ENCODE peak calls at places on chromosome 14, in five cellular contexts. R, M, H, L and A are unnamed samples.

GRCh38 chr14:93305708-93306418 is 27.0 kb downstream of the BTBD7 start:
- DNase-seq in R (no peak), M (no peak), H (no peak), L (no peak), A (no peak)

GRCh38 chr14:59688224-59689170 is 111.9 kb upstream of the CCDC175 start:
- DNase-seq in R (peak; percentile 50), M (no peak), H (peak; percentile 26), L (peak; percentile 2), A (no peak)

GRCh38 chr14:102824832-102825231 is 47.6 kb downstream of the TRAF3 start:
- DNase-seq in R (no peak), M (no peak), H (no peak), L (no peak), A (no peak)

GRCh38 chr14:93926209-93926872 is 803 bp upstream of the FAM181A start:
- DNase-seq in R (no peak), M (no peak), H (no peak), L (no peak), A (no peak)

GRCh38 chr14:59013672-59014298 is 174.7 kb upstream of the DAAM1 start:
- DNase-seq in R (no peak), M (no peak), H (peak; percentile 30), L (no peak), A (no peak)

GRCh38 chr14:55336691-55337090 is 65.5 kb downstream of the FBXO34 start:
- DNase-seq in R (no peak), M (no peak), H (no peak), L (no peak), A (no peak)

GRCh38 chr14:101198398-101199027 is 295.0 kb upstream of the RTL1 start:
- DNase-seq in R (peak; percentile 63), M (no peak), H (no peak), L (no peak), A (no peak)

GRCh38 chr14:55109846-55110245 is 19.2 kb upstream of the LGALS3 start:
- DNase-seq in R (no peak), M (no peak), H (no peak), L (no peak), A (no peak)

GRCh38 chr14:22002860-22003284 is 329.3 kb upstream of the OR4E1 start:
- DNase-seq in R (no peak), M (peak; percentile 55), H (peak; percentile 12), L (peak; percentile 39), A (peak; percentile 14)

GRCh38 chr14:23033801-23034497 is 751 bp downstream of the PSMB5 start:
- DNase-seq in R (no peak), M (no peak), H (no peak), L (no peak), A (no peak)

GRCh38 chr14:80867091-80867490 is 74.4 kb downstream of the CEP128 start:
- DNase-seq in R (no peak), M (no peak), H (no peak), L (no peak), A (no peak)

GRCh38 chr14:84750763-84751554 is 779.0 kb upstream of the FLRT2 start:
- DNase-seq in R (no peak), M (no peak), H (peak; percentile 96), L (no peak), A (no peak)

GRCh38 chr14:33061667-33062325 is 123.1 kb downstream of the NPAS3 start:
- DNase-seq in R (peak; percentile 25), M (no peak), H (no peak), L (no peak), A (peak; percentile 41)

GRCh38 chr14:71300474-71301359 is 393.5 kb downstream of the PCNX1 start:
- DNase-seq in R (no peak), M (no peak), H (no peak), L (no peak), A (no peak)

GRCh38 chr14:52741865-52742264 is 11.9 kb downstream of the STYX start:
- DNase-seq in R (no peak), M (no peak), H (no peak), L (no peak), A (no peak)

GRCh38 chr14:102487204-102487577 is 22.4 kb downstream of the ANKRD9 start:
- DNase-seq in R (no peak), M (no peak), H (no peak), L (no peak), A (no peak)

GRCh38 chr14:103296007-103296406 is 38.0 kb upstream of the EIF5 start:
- DNase-seq in R (peak; percentile 33), M (no peak), H (no peak), L (no peak), A (peak; percentile 78)

GRCh38 chr14:92637228-92637627 is 111.2 kb downstream of the LGMN start:
- DNase-seq in R (no peak), M (no peak), H (no peak), L (no peak), A (no peak)

GRCh38 chr14:23951590-23952143 is 1.9 kb upstream of the DHRS4 start:
- DNase-seq in R (no peak), M (no peak), H (no peak), L (no peak), A (no peak)

GRCh38 chr14:66082009-66082408 is 404.2 kb upstream of the CCDC196 start:
- DNase-seq in R (no peak), M (no peak), H (no peak), L (no peak), A (no peak)

GRCh38 chr14:22097606-22098292 is 424.1 kb upstream of the OR4E1 start:
- DNase-seq in R (no peak), M (no peak), H (no peak), L (no peak), A (no peak)

GRCh38 chr14:94451091-94451751 is 1.4 kb downstream of the SERPINA11 start:
- DNase-seq in R (no peak), M (no peak), H (no peak), L (no peak), A (no peak)

GRCh38 chr14:52049271-52049670 is 19.6 kb downstream of the NID2 start:
- DNase-seq in R (no peak), M (no peak), H (no peak), L (no peak), A (no peak)